ENCODE peak calls at places on chromosomes 3 and 15, in four cellular contexts. One of them, this sample, is unnamed.

GRCh38 chr15:31799711-31800321 is 230.5 kb upstream of the CHRNA7 start:
- DNase-seq in hepatocyte: no peak
- DNase-seq in kidney tubule cell: peak
- DNase-seq in progenitor cell of endocrine pancreas: no peak
- DNase-seq in this sample: no peak

GRCh38 chr3:186534113-186534669 is 10.0 kb downstream of the CRYGS start:
- DNase-seq in kidney tubule cell: no peak
- DNase-seq in progenitor cell of endocrine pancreas: no peak
- DNase-seq in hepatocyte: no peak
- DNase-seq in this sample: no peak

GRCh38 chr3:8327739-8328138 is 173.9 kb upstream of the LMCD1 start:
- DNase-seq in hepatocyte: no peak
- DNase-seq in kidney tubule cell: no peak
- DNase-seq in progenitor cell of endocrine pancreas: no peak
- DNase-seq in this sample: no peak

GRCh38 chr15:68584704-68585573 is 6.1 kb downstream of the CORO2B start:
- DNase-seq in kidney tubule cell: no peak
- DNase-seq in progenitor cell of endocrine pancreas: no peak
- DNase-seq in hepatocyte: no peak
- DNase-seq in this sample: no peak

GRCh38 chr15:87287156-87287555 is 969.4 kb downstream of the NTRK3 start:
- DNase-seq in kidney tubule cell: no peak
- DNase-seq in hepatocyte: peak
- DNase-seq in progenitor cell of endocrine pancreas: no peak
- DNase-seq in this sample: no peak

GRCh38 chr3:182533394-182533793 is 259.9 kb upstream of the ATP11B start:
- DNase-seq in hepatocyte: peak
- DNase-seq in kidney tubule cell: peak
- DNase-seq in progenitor cell of endocrine pancreas: no peak
- DNase-seq in this sample: no peak

GRCh38 chr3:194957743-194958240 is 272.1 kb downstream of the FAM43A start:
- DNase-seq in progenitor cell of endocrine pancreas: no peak
- DNase-seq in hepatocyte: no peak
- DNase-seq in kidney tubule cell: no peak
- DNase-seq in this sample: no peak

GRCh38 chr3:126500016-126500415 is 17.6 kb downstream of the UROC1 start:
- DNase-seq in hepatocyte: no peak
- DNase-seq in progenitor cell of endocrine pancreas: no peak
- DNase-seq in kidney tubule cell: no peak
- DNase-seq in this sample: no peak

GRCh38 chr3:161415506-161416231 is 44.4 kb upstream of the SPTSSB start:
- DNase-seq in hepatocyte: peak
- DNase-seq in progenitor cell of endocrine pancreas: no peak
- DNase-seq in kidney tubule cell: peak
- DNase-seq in this sample: no peak

GRCh38 chr3:113454057-113454456 is 12.8 kb upstream of the CFAP44 start:
- DNase-seq in hepatocyte: no peak
- DNase-seq in kidney tubule cell: no peak
- DNase-seq in progenitor cell of endocrine pancreas: no peak
- DNase-seq in this sample: no peak

GRCh38 chr3:145899229-145899628 is 261.8 kb downstream of the PLOD2 start:
- DNase-seq in kidney tubule cell: no peak
- DNase-seq in hepatocyte: no peak
- DNase-seq in progenitor cell of endocrine pancreas: no peak
- DNase-seq in this sample: no peak

GRCh38 chr3:142273501-142273900 is 48.1 kb upstream of the GK5 start:
- DNase-seq in progenitor cell of endocrine pancreas: no peak
- DNase-seq in hepatocyte: no peak
- DNase-seq in kidney tubule cell: no peak
- DNase-seq in this sample: no peak

GRCh38 chr15:97189152-97189551 is 771.4 kb upstream of the ARRDC4 start:
- DNase-seq in progenitor cell of endocrine pancreas: no peak
- DNase-seq in kidney tubule cell: no peak
- DNase-seq in hepatocyte: no peak
- DNase-seq in this sample: no peak

GRCh38 chr3:29853841-29854397 is 573.0 kb downstream of the RBMS3 start:
- DNase-seq in hepatocyte: no peak
- DNase-seq in progenitor cell of endocrine pancreas: no peak
- DNase-seq in kidney tubule cell: no peak
- DNase-seq in this sample: no peak

GRCh38 chr15:32908135-32908801 is 190.5 kb downstream of the GREM1 start:
- DNase-seq in kidney tubule cell: peak
- DNase-seq in progenitor cell of endocrine pancreas: no peak
- DNase-seq in hepatocyte: peak
- DNase-seq in this sample: no peak

GRCh38 chr3:119401069-119401468 is 62.3 kb downstream of the TMEM39A start:
- DNase-seq in kidney tubule cell: no peak
- DNase-seq in progenitor cell of endocrine pancreas: no peak
- DNase-seq in hepatocyte: no peak
- DNase-seq in this sample: no peak

GRCh38 chr15:40776537-40777141 is 6.9 kb downstream of the C15orf62 start:
- DNase-seq in hepatocyte: no peak
- DNase-seq in kidney tubule cell: peak
- DNase-seq in progenitor cell of endocrine pancreas: no peak
- DNase-seq in this sample: no peak

GRCh38 chr3:186001838-186002237 is 64.0 kb upstream of the TRA2B start:
- DNase-seq in progenitor cell of endocrine pancreas: no peak
- DNase-seq in hepatocyte: no peak
- DNase-seq in kidney tubule cell: no peak
- DNase-seq in this sample: no peak

GRCh38 chr3:178623666-178624255 is 87.5 kb downstream of the KCNMB2 start:
- DNase-seq in progenitor cell of endocrine pancreas: no peak
- DNase-seq in kidney tubule cell: peak
- DNase-seq in hepatocyte: no peak
- DNase-seq in this sample: no peak

GRCh38 chr3:70000028-70000410 is 486 bp downstream of the SAMMSON start:
- DNase-seq in kidney tubule cell: no peak
- DNase-seq in progenitor cell of endocrine pancreas: no peak
- DNase-seq in hepatocyte: no peak
- DNase-seq in this sample: no peak

GRCh38 chr15:81157195-81157938 is 23.3 kb downstream of the CFAP161 start:
- DNase-seq in hepatocyte: peak
- DNase-seq in progenitor cell of endocrine pancreas: no peak
- DNase-seq in kidney tubule cell: no peak
- DNase-seq in this sample: no peak

GRCh38 chr3:37934631-37935289 is 55.8 kb upstream of the VILL start:
- DNase-seq in progenitor cell of endocrine pancreas: no peak
- DNase-seq in kidney tubule cell: peak
- DNase-seq in hepatocyte: no peak
- DNase-seq in this sample: no peak

GRCh38 chr3:43609406-43609805 is 12.4 kb downstream of the ANO10 start:
- DNase-seq in progenitor cell of endocrine pancreas: no peak
- DNase-seq in hepatocyte: no peak
- DNase-seq in kidney tubule cell: no peak
- DNase-seq in this sample: no peak

GRCh38 chr15:67267951-67268941 is 13.7 kb downstream of the IQCH start:
- DNase-seq in progenitor cell of endocrine pancreas: no peak
- DNase-seq in kidney tubule cell: no peak
- DNase-seq in hepatocyte: no peak
- DNase-seq in this sample: no peak

GRCh38 chr3:49780080-49780967 is 6.0 kb downstream of the IP6K1 start:
- DNase-seq in hepatocyte: no peak
- DNase-seq in kidney tubule cell: no peak
- DNase-seq in progenitor cell of endocrine pancreas: no peak
- DNase-seq in this sample: no peak

GRCh38 chr3:185820973-185821758 is 3.7 kb downstream of the IGF2BP2 start:
- DNase-seq in progenitor cell of endocrine pancreas: no peak
- DNase-seq in kidney tubule cell: peak
- DNase-seq in hepatocyte: peak
- DNase-seq in this sample: no peak